ENCODE peak calls at places on chromosomes 16 and 17, in six cellular contexts. One of them, this sample, is unnamed.

GRCh38 chr17:31787857-31788570 is 71.0 kb downstream of the COPRS start:
- DNase-seq in dorsolateral prefrontal cortex: peak
- DNase-seq in AG04449: peak
- DNase-seq in astrocyte of the cerebellum: peak
- DNase-seq in left ventricle myocardium inferior: no peak
- DNase-seq in astrocyte of the spinal cord: peak
- DNase-seq in this sample: peak

GRCh38 chr17:68036304-68037147 is 991 bp downstream of the KPNA2 start:
- DNase-seq in AG04449: no peak
- DNase-seq in astrocyte of the cerebellum: no peak
- DNase-seq in astrocyte of the spinal cord: peak
- DNase-seq in left ventricle myocardium inferior: no peak
- DNase-seq in dorsolateral prefrontal cortex: no peak
- DNase-seq in this sample: peak

GRCh38 chr17:55320594-55321506 is 56.1 kb downstream of the HLF start:
- DNase-seq in astrocyte of the spinal cord: no peak
- DNase-seq in dorsolateral prefrontal cortex: no peak
- DNase-seq in AG04449: no peak
- DNase-seq in left ventricle myocardium inferior: no peak
- DNase-seq in astrocyte of the cerebellum: no peak
- DNase-seq in this sample: peak

GRCh38 chr17:73068322-73069153 is 23.9 kb downstream of the SLC39A11 start:
- DNase-seq in AG04449: peak
- DNase-seq in astrocyte of the cerebellum: peak
- DNase-seq in left ventricle myocardium inferior: no peak
- DNase-seq in dorsolateral prefrontal cortex: no peak
- DNase-seq in astrocyte of the spinal cord: peak
- DNase-seq in this sample: peak

GRCh38 chr16:49608095-49608494 is 234.5 kb downstream of the C16orf78 start:
- DNase-seq in dorsolateral prefrontal cortex: no peak
- DNase-seq in left ventricle myocardium inferior: no peak
- DNase-seq in astrocyte of the cerebellum: no peak
- DNase-seq in astrocyte of the spinal cord: peak
- DNase-seq in AG04449: no peak
- DNase-seq in this sample: no peak

GRCh38 chr17:56629450-56630187 is 36.1 kb downstream of the NOG start:
- DNase-seq in astrocyte of the spinal cord: peak
- DNase-seq in AG04449: no peak
- DNase-seq in astrocyte of the cerebellum: no peak
- DNase-seq in dorsolateral prefrontal cortex: no peak
- DNase-seq in left ventricle myocardium inferior: no peak
- DNase-seq in this sample: peak

GRCh38 chr17:44362479-44362963 is 1.1 kb downstream of the FAM171A2 start:
- DNase-seq in AG04449: no peak
- DNase-seq in astrocyte of the cerebellum: no peak
- DNase-seq in left ventricle myocardium inferior: no peak
- DNase-seq in astrocyte of the spinal cord: no peak
- DNase-seq in dorsolateral prefrontal cortex: no peak
- DNase-seq in this sample: no peak

GRCh38 chr17:81599719-81600486 is 37.0 kb downstream of the NPLOC4 start:
- DNase-seq in left ventricle myocardium inferior: peak
- DNase-seq in dorsolateral prefrontal cortex: no peak
- DNase-seq in astrocyte of the cerebellum: no peak
- DNase-seq in astrocyte of the spinal cord: peak
- DNase-seq in AG04449: no peak
- DNase-seq in this sample: peak

GRCh38 chr16:79163666-79164377 is 436.7 kb downstream of the MAF start:
- DNase-seq in astrocyte of the cerebellum: no peak
- DNase-seq in AG04449: no peak
- DNase-seq in astrocyte of the spinal cord: no peak
- DNase-seq in dorsolateral prefrontal cortex: no peak
- DNase-seq in left ventricle myocardium inferior: no peak
- DNase-seq in this sample: no peak

GRCh38 chr16:54931757-54932660 is 1.3 kb downstream of the IRX5 start:
- DNase-seq in left ventricle myocardium inferior: no peak
- DNase-seq in astrocyte of the spinal cord: peak
- DNase-seq in AG04449: no peak
- DNase-seq in astrocyte of the cerebellum: no peak
- DNase-seq in dorsolateral prefrontal cortex: no peak
- DNase-seq in this sample: no peak

GRCh38 chr16:25198021-25198420 is 18.7 kb upstream of the AQP8 start:
- DNase-seq in astrocyte of the spinal cord: no peak
- DNase-seq in dorsolateral prefrontal cortex: no peak
- DNase-seq in astrocyte of the cerebellum: no peak
- DNase-seq in AG04449: no peak
- DNase-seq in left ventricle myocardium inferior: no peak
- DNase-seq in this sample: no peak

GRCh38 chr16:27452569-27453475 is 50.8 kb downstream of the IL21R start:
- DNase-seq in astrocyte of the spinal cord: no peak
- DNase-seq in AG04449: no peak
- DNase-seq in dorsolateral prefrontal cortex: no peak
- DNase-seq in astrocyte of the cerebellum: no peak
- DNase-seq in left ventricle myocardium inferior: no peak
- DNase-seq in this sample: no peak

GRCh38 chr17:82787081-82787848 is 35.4 kb downstream of the TBCD start:
- DNase-seq in left ventricle myocardium inferior: no peak
- DNase-seq in astrocyte of the cerebellum: peak
- DNase-seq in astrocyte of the spinal cord: peak
- DNase-seq in dorsolateral prefrontal cortex: peak
- DNase-seq in AG04449: no peak
- DNase-seq in this sample: no peak

GRCh38 chr17:13074026-13074425 is 56.2 kb upstream of the ELAC2 start:
- DNase-seq in astrocyte of the cerebellum: no peak
- DNase-seq in dorsolateral prefrontal cortex: no peak
- DNase-seq in left ventricle myocardium inferior: no peak
- DNase-seq in astrocyte of the spinal cord: peak
- DNase-seq in AG04449: peak
- DNase-seq in this sample: no peak

GRCh38 chr16:23298290-23298689 is 3.8 kb upstream of the SCNN1B start:
- DNase-seq in dorsolateral prefrontal cortex: no peak
- DNase-seq in astrocyte of the cerebellum: no peak
- DNase-seq in AG04449: no peak
- DNase-seq in astrocyte of the spinal cord: no peak
- DNase-seq in left ventricle myocardium inferior: no peak
- DNase-seq in this sample: no peak

GRCh38 chr17:59491353-59492090 is 73.9 kb upstream of the DHX40 start:
- DNase-seq in astrocyte of the cerebellum: no peak
- DNase-seq in left ventricle myocardium inferior: no peak
- DNase-seq in AG04449: no peak
- DNase-seq in dorsolateral prefrontal cortex: no peak
- DNase-seq in astrocyte of the spinal cord: no peak
- DNase-seq in this sample: no peak

GRCh38 chr17:66667491-66668030 is 167.4 kb upstream of the CACNG5 start:
- DNase-seq in astrocyte of the spinal cord: no peak
- DNase-seq in AG04449: no peak
- DNase-seq in left ventricle myocardium inferior: no peak
- DNase-seq in astrocyte of the cerebellum: no peak
- DNase-seq in dorsolateral prefrontal cortex: no peak
- DNase-seq in this sample: no peak

GRCh38 chr16:62709856-62710255 is 673.6 kb upstream of the CDH8 start:
- DNase-seq in dorsolateral prefrontal cortex: no peak
- DNase-seq in astrocyte of the cerebellum: no peak
- DNase-seq in astrocyte of the spinal cord: no peak
- DNase-seq in left ventricle myocardium inferior: no peak
- DNase-seq in AG04449: no peak
- DNase-seq in this sample: no peak

GRCh38 chr17:17684901-17685774 is 3.9 kb downstream of the RAI1 start:
- DNase-seq in AG04449: no peak
- DNase-seq in left ventricle myocardium inferior: no peak
- DNase-seq in astrocyte of the spinal cord: peak
- DNase-seq in dorsolateral prefrontal cortex: no peak
- DNase-seq in astrocyte of the cerebellum: peak
- DNase-seq in this sample: peak

GRCh38 chr16:21263640-21264211 is 14.4 kb downstream of the CRYM start:
- DNase-seq in astrocyte of the spinal cord: peak
- DNase-seq in astrocyte of the cerebellum: no peak
- DNase-seq in dorsolateral prefrontal cortex: no peak
- DNase-seq in left ventricle myocardium inferior: no peak
- DNase-seq in AG04449: no peak
- DNase-seq in this sample: no peak

GRCh38 chr16:30533146-30533522 is 1.5 kb downstream of the ZNF747 start:
- DNase-seq in left ventricle myocardium inferior: no peak
- DNase-seq in astrocyte of the cerebellum: no peak
- DNase-seq in astrocyte of the spinal cord: no peak
- DNase-seq in AG04449: no peak
- DNase-seq in dorsolateral prefrontal cortex: no peak
- DNase-seq in this sample: no peak

GRCh38 chr17:69858460-69858859 is 216.6 kb upstream of the KCNJ16 start:
- DNase-seq in AG04449: no peak
- DNase-seq in dorsolateral prefrontal cortex: no peak
- DNase-seq in astrocyte of the spinal cord: peak
- DNase-seq in left ventricle myocardium inferior: no peak
- DNase-seq in astrocyte of the cerebellum: no peak
- DNase-seq in this sample: peak

DNA sequence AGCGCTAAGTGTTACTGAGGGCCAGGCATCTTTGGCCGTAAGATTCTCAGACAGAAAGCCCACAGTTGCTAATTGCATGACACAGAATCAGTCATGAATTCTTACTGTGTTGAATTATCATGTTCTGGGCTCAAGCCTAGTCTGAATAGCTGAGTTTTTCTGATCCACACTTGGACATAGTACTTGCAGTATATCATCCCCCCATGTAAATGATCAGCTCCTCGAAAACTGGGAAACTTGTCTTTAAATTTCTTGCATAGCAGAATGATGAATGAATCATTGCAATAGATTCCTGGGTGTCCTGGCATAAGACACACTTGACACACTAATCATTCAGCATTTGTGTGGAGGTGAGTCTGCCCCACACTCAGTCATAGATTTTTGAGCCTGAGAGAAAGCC is 2.2 kb downstream of the MLYCD start:
- DNase-seq in astrocyte of the cerebellum: no peak
- DNase-seq in astrocyte of the spinal cord: no peak
- DNase-seq in AG04449: peak
- DNase-seq in dorsolateral prefrontal cortex: no peak
- DNase-seq in left ventricle myocardium inferior: no peak
- DNase-seq in this sample: no peak
- H3K4me3 ChIP-seq in astrocyte of the cerebellum: no peak
- H3K4me3 ChIP-seq in astrocyte of the spinal cord: no peak
- H3K4me3 ChIP-seq in AG04449: no peak
- H3K4me3 ChIP-seq in dorsolateral prefrontal cortex: peak
- H3K4me3 ChIP-seq in left ventricle myocardium inferior: peak
- H3K4me3 ChIP-seq in this sample: no peak

GRCh38 chr17:38789185-38789584 is 10.2 kb downstream of the PIP4K2B start:
- DNase-seq in AG04449: no peak
- DNase-seq in left ventricle myocardium inferior: no peak
- DNase-seq in astrocyte of the spinal cord: no peak
- DNase-seq in astrocyte of the cerebellum: no peak
- DNase-seq in dorsolateral prefrontal cortex: no peak
- DNase-seq in this sample: peak
- TF ChIP-seq CTCF in AG04449: no peak
- TF ChIP-seq CTCF in left ventricle myocardium inferior: no peak
- TF ChIP-seq CTCF in astrocyte of the spinal cord: no peak
- TF ChIP-seq CTCF in astrocyte of the cerebellum: no peak
- TF ChIP-seq CTCF in dorsolateral prefrontal cortex: no peak
- TF ChIP-seq CTCF in this sample: no peak

DNA sequence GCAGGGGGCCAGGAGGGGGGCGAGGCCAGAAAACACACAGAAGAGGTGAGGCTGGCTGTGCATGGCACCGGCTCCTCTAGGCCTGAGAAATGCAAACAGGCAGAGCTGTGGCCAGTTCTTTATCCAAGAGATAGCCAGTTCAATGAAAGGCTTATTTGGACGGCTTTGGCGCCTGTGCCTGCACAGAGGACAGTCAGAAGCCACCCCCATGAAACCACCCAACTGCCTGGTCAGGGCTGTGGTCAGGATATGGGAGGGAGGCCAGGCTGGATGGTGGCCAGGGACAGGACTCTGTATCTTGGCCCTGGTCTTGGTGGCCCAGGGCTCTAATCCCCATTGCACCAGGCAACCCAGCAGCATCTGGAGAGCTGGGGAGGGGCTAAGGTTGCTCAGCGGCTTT is 24.5 kb upstream of the GPRC5C start:
- DNase-seq in astrocyte of the cerebellum: no peak
- DNase-seq in AG04449: no peak
- DNase-seq in astrocyte of the spinal cord: no peak
- DNase-seq in left ventricle myocardium inferior: no peak
- DNase-seq in dorsolateral prefrontal cortex: no peak
- DNase-seq in this sample: no peak
- H3K4me3 ChIP-seq in astrocyte of the cerebellum: no peak
- H3K4me3 ChIP-seq in AG04449: no peak
- H3K4me3 ChIP-seq in astrocyte of the spinal cord: no peak
- H3K4me3 ChIP-seq in left ventricle myocardium inferior: no peak
- H3K4me3 ChIP-seq in dorsolateral prefrontal cortex: no peak
- H3K4me3 ChIP-seq in this sample: no peak

GRCh38 chr16:87178177-87178863 is 138.9 kb downstream of the C16orf95 start:
- DNase-seq in AG04449: no peak
- DNase-seq in astrocyte of the cerebellum: no peak
- DNase-seq in dorsolateral prefrontal cortex: no peak
- DNase-seq in left ventricle myocardium inferior: no peak
- DNase-seq in astrocyte of the spinal cord: no peak
- DNase-seq in this sample: peak
- TF ChIP-seq CTCF in AG04449: no peak
- TF ChIP-seq CTCF in astrocyte of the cerebellum: no peak
- TF ChIP-seq CTCF in dorsolateral prefrontal cortex: no peak
- TF ChIP-seq CTCF in left ventricle myocardium inferior: no peak
- TF ChIP-seq CTCF in astrocyte of the spinal cord: no peak
- TF ChIP-seq CTCF in this sample: no peak

GRCh38 chr17:79833110-79833450 is 6.2 kb downstream of the CBX4 start:
- DNase-seq in AG04449: no peak
- DNase-seq in dorsolateral prefrontal cortex: no peak
- DNase-seq in left ventricle myocardium inferior: no peak
- DNase-seq in astrocyte of the spinal cord: no peak
- DNase-seq in astrocyte of the cerebellum: no peak
- DNase-seq in this sample: no peak
- H3K4me3 ChIP-seq in AG04449: no peak
- H3K4me3 ChIP-seq in dorsolateral prefrontal cortex: no peak
- H3K4me3 ChIP-seq in left ventricle myocardium inferior: peak
- H3K4me3 ChIP-seq in astrocyte of the spinal cord: no peak
- H3K4me3 ChIP-seq in astrocyte of the cerebellum: no peak
- H3K4me3 ChIP-seq in this sample: peak

GRCh38 chr16:82386771-82387170 is 216.7 kb upstream of the MPHOSPH6 start:
- DNase-seq in dorsolateral prefrontal cortex: no peak
- DNase-seq in astrocyte of the spinal cord: no peak
- DNase-seq in astrocyte of the cerebellum: no peak
- DNase-seq in left ventricle myocardium inferior: no peak
- DNase-seq in AG04449: no peak
- DNase-seq in this sample: no peak
- TF ChIP-seq CTCF in dorsolateral prefrontal cortex: no peak
- TF ChIP-seq CTCF in astrocyte of the spinal cord: no peak
- TF ChIP-seq CTCF in astrocyte of the cerebellum: no peak
- TF ChIP-seq CTCF in left ventricle myocardium inferior: no peak
- TF ChIP-seq CTCF in AG04449: no peak
- TF ChIP-seq CTCF in this sample: no peak

DNA sequence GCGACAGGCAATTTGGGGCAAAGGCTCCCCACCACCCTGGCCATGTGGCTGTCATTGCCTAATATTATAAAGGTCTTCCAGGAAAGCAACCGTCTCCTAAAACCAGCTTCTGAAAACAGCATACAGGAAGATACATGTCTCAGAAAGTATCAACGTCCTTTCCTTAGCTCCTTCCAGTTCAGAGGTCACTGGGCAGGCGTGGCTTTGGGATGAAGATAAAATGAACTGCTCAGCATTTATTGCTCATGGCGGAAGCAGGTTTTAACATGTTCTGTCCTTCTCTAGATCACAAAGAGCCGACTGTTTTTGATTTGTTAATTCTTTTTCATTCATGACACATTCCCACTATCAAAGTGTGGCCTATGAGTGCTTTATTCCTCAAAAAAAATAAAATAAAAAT is 8.0 kb downstream of the CFAP20 start:
- DNase-seq in AG04449: no peak
- DNase-seq in dorsolateral prefrontal cortex: no peak
- DNase-seq in astrocyte of the cerebellum: no peak
- DNase-seq in astrocyte of the spinal cord: no peak
- DNase-seq in left ventricle myocardium inferior: no peak
- DNase-seq in this sample: no peak
- H3K4me3 ChIP-seq in AG04449: no peak
- H3K4me3 ChIP-seq in dorsolateral prefrontal cortex: no peak
- H3K4me3 ChIP-seq in astrocyte of the cerebellum: no peak
- H3K4me3 ChIP-seq in astrocyte of the spinal cord: no peak
- H3K4me3 ChIP-seq in left ventricle myocardium inferior: no peak
- H3K4me3 ChIP-seq in this sample: no peak